ENCODE peak calls at places on chromosomes 5 and 9, in ten cellular contexts. O is prostate gland, R is GM12891, H is spleen, X is stomach, W is upper lobe of left lung, A is GM12878, D is suprapubic skin, Z is HepG2, P is endothelial cell of umbilical vein. T is an unnamed sample.
A peak's percentile ranks its signal among the peaks of the same experiment; 100 is the strongest.

GRCh38 chr5:171975262-171975876 is 31.1 kb downstream of the FBXW11 start:
- DNase-seq in O (no peak), R (no peak), H (no peak), X (no peak), W (peak; percentile 36), A (no peak), D (no peak), Z (no peak), P (no peak), T (no peak)

GRCh38 chr9:129223551-129224208 is 45.6 kb upstream of the IER5L start:
- DNase-seq in O (no peak), R (no peak), H (no peak), X (peak; percentile 36), W (no peak), A (no peak), D (no peak), Z (peak; percentile 14), P (no peak), T (no peak)

GRCh38 chr9:131702911-131703310 is 37.0 kb downstream of the RAPGEF1 start:
- DNase-seq in O (no peak), R (no peak), H (no peak), X (no peak), W (no peak), A (no peak), D (no peak), Z (no peak), P (no peak), T (no peak)

GRCh38 chr9:109753308-109753707 is 26.7 kb upstream of the PALM2AKAP2 start:
- DNase-seq in O (no peak), R (no peak), H (no peak), X (no peak), W (no peak), A (no peak), D (no peak), Z (no peak), P (no peak), T (no peak)

GRCh38 chr5:78530342-78531096 is 118.1 kb downstream of the LHFPL2 start:
- DNase-seq in O (no peak), R (no peak), H (no peak), X (no peak), W (no peak), A (no peak), D (no peak), Z (no peak), P (peak; percentile 87), T (no peak)

GRCh38 chr5:31119938-31120641 is 73.4 kb upstream of the CDH6 start:
- DNase-seq in O (no peak), R (no peak), H (no peak), X (no peak), W (no peak), A (no peak), D (no peak), Z (no peak), P (no peak), T (no peak)

GRCh38 chr9:75754090-75754489 is 136.4 kb upstream of the PCSK5 start:
- DNase-seq in O (no peak), R (no peak), H (no peak), X (no peak), W (no peak), A (no peak), D (no peak), Z (no peak), P (no peak), T (no peak)

GRCh38 chr5:148746826-148747535 is 79.4 kb upstream of the ADRB2 start:
- DNase-seq in O (no peak), R (no peak), H (no peak), X (no peak), W (no peak), A (no peak), D (no peak), Z (no peak), P (peak; percentile 45), T (peak; percentile 4)

DNA sequence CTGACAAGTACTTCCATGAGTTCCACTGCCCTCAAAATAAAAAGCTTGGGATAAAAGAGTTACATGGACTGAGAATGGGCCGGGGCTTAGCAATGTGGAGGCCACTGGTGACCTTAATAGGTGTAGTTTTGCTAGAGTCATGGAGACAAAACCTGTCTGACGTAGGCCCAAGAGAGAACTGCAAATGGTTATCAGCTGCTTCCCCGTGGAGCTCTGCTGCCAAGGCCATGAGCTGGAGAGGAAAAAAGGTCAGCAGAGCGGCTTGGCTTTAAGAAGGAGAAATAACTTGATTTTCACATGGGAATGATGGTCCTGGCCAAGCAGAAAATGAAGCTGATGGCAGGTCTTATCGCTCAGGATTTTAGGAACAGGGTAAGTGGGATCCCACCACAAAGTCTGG is 3.7 kb upstream of the SURF6 start:
- DNase-seq in O (no peak), R (no peak), H (no peak), X (no peak), W (no peak), A (no peak), D (no peak), Z (no peak), P (no peak), T (no peak)
- TF ChIP-seq POLR2AphosphoS5 in O (no peak), R (no peak), H (no peak), X (no peak), W (no peak), A (no peak), D (no peak), Z (no peak), P (no peak), T (no peak)

GRCh38 chr9:114400219-114400618 is 12.4 kb upstream of the AKNA start:
- DNase-seq in O (no peak), R (no peak), H (no peak), X (no peak), W (no peak), A (no peak), D (no peak), Z (no peak), P (no peak), T (no peak)

GRCh38 chr9:114399381-114399780 is 11.6 kb upstream of the AKNA start:
- DNase-seq in O (no peak), R (no peak), H (no peak), X (no peak), W (no peak), A (no peak), D (no peak), Z (no peak), P (no peak), T (no peak)

GRCh38 chr9:114397219-114397847 is 9.6 kb upstream of the AKNA start:
- DNase-seq in O (no peak), R (no peak), H (no peak), X (no peak), W (no peak), A (no peak), D (no peak), Z (no peak), P (no peak), T (no peak)

GRCh38 chr9:114396558-114397218 is 8.9 kb upstream of the AKNA start:
- DNase-seq in O (no peak), R (no peak), H (no peak), X (no peak), W (peak; percentile 56), A (no peak), D (no peak), Z (peak; percentile 38), P (no peak), T (no peak)

DNA sequence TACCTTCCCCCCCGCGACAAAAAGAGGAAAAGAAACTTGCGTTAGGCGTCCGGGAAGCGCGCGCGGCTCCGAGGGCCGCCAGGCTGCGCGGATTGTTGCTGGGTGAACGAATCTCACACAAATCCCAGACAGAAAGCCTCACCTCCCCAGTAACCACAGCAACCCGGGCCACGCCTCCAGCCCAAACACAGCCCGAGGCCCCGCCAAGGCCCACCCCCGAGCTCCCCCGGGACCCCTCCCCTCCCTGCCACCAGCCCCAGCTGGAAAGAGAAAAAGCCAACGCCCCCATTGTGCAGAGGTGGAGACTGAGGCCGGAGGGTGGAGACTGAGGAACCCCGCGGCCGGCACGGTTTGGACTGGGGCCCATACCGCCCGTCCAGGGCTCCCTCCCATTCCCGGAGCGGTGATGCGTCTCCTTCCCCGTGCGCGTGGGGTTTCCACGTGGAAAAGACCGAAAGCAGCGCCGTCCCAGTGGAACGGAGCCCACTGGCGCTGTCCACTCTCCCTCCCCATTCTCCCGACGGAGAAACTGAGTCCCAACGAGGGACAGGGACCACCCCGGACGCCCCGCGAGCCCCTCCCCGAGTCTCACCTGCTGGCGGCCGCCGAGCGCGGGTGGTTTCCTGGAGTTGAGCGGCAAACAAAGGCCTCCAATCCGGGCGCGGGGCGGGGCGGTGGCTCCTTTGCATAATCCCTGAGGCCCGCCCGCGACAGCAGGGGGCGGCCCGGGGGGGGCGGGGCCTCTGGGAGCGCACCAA is 10.2 kb upstream of the AKNA start:
- DNase-seq in O (peak; percentile 97), R (peak; percentile 97), H (peak; percentile 99), X (peak; percentile 99), W (peak; percentile 98), A (peak; percentile 80), D (peak; percentile 99), Z (peak; percentile 85), P (peak; percentile 91), T (peak; percentile 98)
- TF ChIP-seq POLR2A in O (peak; percentile 77), R (no peak), H (peak; percentile 59), X (peak; percentile 73), W (peak; percentile 84), A (peak; percentile 81), D (peak; percentile 51), Z (peak; percentile 15), P (no peak), T (peak; percentile 19)

GRCh38 chr5:113035096-113035495 is 58.5 kb downstream of the DCP2 start:
- DNase-seq in O (no peak), R (no peak), H (no peak), X (no peak), W (no peak), A (no peak), D (no peak), Z (no peak), P (no peak), T (no peak)

GRCh38 chr5:113038714-113039113 is 62.1 kb downstream of the DCP2 start:
- DNase-seq in O (no peak), R (no peak), H (no peak), X (no peak), W (no peak), A (no peak), D (no peak), Z (no peak), P (peak; percentile 48), T (no peak)

GRCh38 chr5:113038136-113038535 is 61.5 kb downstream of the DCP2 start:
- DNase-seq in O (no peak), R (no peak), H (no peak), X (no peak), W (no peak), A (no peak), D (no peak), Z (no peak), P (no peak), T (no peak)

GRCh38 chr5:113036321-113036720 is 59.7 kb downstream of the DCP2 start:
- DNase-seq in O (no peak), R (no peak), H (no peak), X (no peak), W (no peak), A (no peak), D (no peak), Z (no peak), P (no peak), T (no peak)

DNA sequence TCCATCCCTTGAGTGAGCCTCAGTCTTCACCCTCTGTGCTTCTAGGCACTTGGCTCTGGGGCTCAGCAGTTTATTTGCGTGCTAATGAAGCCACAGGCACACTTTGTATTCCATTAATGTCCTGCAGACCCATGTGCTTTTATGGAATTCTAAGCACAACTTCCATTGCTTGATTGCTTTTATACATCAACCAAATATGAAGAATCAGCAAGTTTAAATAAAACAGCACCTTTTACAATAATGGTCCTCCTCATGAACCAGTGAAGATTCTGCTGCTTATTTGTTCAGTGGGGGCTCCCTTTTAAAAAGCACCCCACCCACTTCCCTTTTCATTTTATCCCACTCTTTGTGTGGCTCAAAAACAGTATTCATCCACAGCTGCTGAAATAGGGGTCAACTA is 60.2 kb downstream of the DCP2 start:
- DNase-seq in O (no peak), R (no peak), H (no peak), X (no peak), W (no peak), A (no peak), D (no peak), Z (no peak), P (no peak), T (no peak)
- TF ChIP-seq POLR2AphosphoS5 in O (no peak), R (no peak), H (no peak), X (no peak), W (no peak), A (no peak), D (no peak), Z (no peak), P (no peak), T (no peak)

GRCh38 chr5:96247733-96248132 is 185.3 kb downstream of the PCSK1 start:
- DNase-seq in O (no peak), R (no peak), H (no peak), X (peak; percentile 25), W (no peak), A (no peak), D (no peak), Z (no peak), P (no peak), T (no peak)

GRCh38 chr5:96244696-96245095 is 188.4 kb downstream of the PCSK1 start:
- DNase-seq in O (no peak), R (no peak), H (no peak), X (no peak), W (no peak), A (no peak), D (no peak), Z (no peak), P (no peak), T (no peak)

GRCh38 chr5:96248152-96248551 is 184.9 kb downstream of the PCSK1 start:
- DNase-seq in O (no peak), R (no peak), H (no peak), X (no peak), W (no peak), A (no peak), D (no peak), Z (no peak), P (no peak), T (no peak)

GRCh38 chr5:96245401-96246091 is 187.5 kb downstream of the PCSK1 start:
- DNase-seq in O (no peak), R (no peak), H (no peak), X (no peak), W (no peak), A (no peak), D (no peak), Z (peak; percentile 93), P (no peak), T (no peak)

GRCh38 chr5:96247097-96247675 is 185.9 kb downstream of the PCSK1 start:
- DNase-seq in O (peak; percentile 84), R (no peak), H (no peak), X (peak; percentile 26), W (peak; percentile 26), A (no peak), D (no peak), Z (no peak), P (peak; percentile 26), T (no peak)
- TF ChIP-seq POLR2A in O (no peak), R (no peak), H (no peak), X (no peak), W (no peak), A (no peak), D (no peak), Z (no peak), P (no peak), T (no peak)

T was measured in GM12892.